ENCODE peak calls at places on chromosomes 16 and 17, in four cellular contexts. O, H, N and M are unnamed samples. For H3K36me3 and H3K4me1, the result is how much of the 10 kb centered on the place peaks cover.

GRCh38 chr17:48241131-48241591 is 133.6 kb downstream of the SNX11 start:
- DNase-seq in O (peak), H (no peak), N (no peak), M (no peak)

GRCh38 chr17:51325471-51325870 is 65.1 kb downstream of the UTP18 start:
- DNase-seq in O (no peak), H (no peak), N (no peak), M (no peak)

GRCh38 chr17:16199093-16199492 is 16.2 kb downstream of the NCOR1 start:
- DNase-seq in O (no peak), H (no peak), N (no peak), M (no peak)

GRCh38 chr17:42378597-42379594 is 9.3 kb downstream of the STAT3 start:
- DNase-seq in O (no peak), H (no peak), N (no peak), M (no peak)

GRCh38 chr17:45146166-45146565 is 2.1 kb upstream of the HEXIM1 start:
- DNase-seq in O (no peak), H (no peak), N (no peak), M (no peak)

GRCh38 chr16:14205666-14206065 is 134.5 kb downstream of the MRTFB start:
- DNase-seq in O (no peak), H (no peak), N (no peak), M (no peak)

GRCh38 chr16:20884240-20884556 is 16.0 kb downstream of the DCUN1D3 start:
- DNase-seq in O (no peak), H (no peak), N (no peak), M (no peak)

GRCh38 chr17:48344241-48344640 is 85.8 kb downstream of the SKAP1 start:
- DNase-seq in O (no peak), H (no peak), N (no peak), M (no peak)

GRCh38 chr17:42698736-42699414 is 16.5 kb downstream of the CNTNAP1 start:
- DNase-seq in O (peak), H (no peak), N (no peak), M (no peak)

GRCh38 chr17:3885970-3886369 is 6.9 kb downstream of the CAMKK1 start:
- DNase-seq in O (no peak), H (no peak), N (no peak), M (no peak)

GRCh38 chr17:1712271-1712670 is 2.1 kb upstream of the TLCD2 start:
- DNase-seq in O (no peak), H (no peak), N (no peak), M (no peak)

GRCh38 chr16:20734056-20734455 is 7.6 kb downstream of the THUMPD1 start:
- DNase-seq in O (no peak), H (no peak), N (no peak), M (no peak)

GRCh38 chr17:82985973-82986372 is 93.4 kb upstream of the METRNL start:
- DNase-seq in O (peak), H (peak), N (peak), M (peak)

GRCh38 chr16:53235851-53236250 is 181.1 kb downstream of the CHD9 start:
- DNase-seq in O (no peak), H (no peak), N (no peak), M (no peak)

GRCh38 chr16:53234836-53235235 is 180.0 kb downstream of the CHD9 start:
- DNase-seq in O (no peak), H (no peak), N (no peak), M (no peak)

DNA sequence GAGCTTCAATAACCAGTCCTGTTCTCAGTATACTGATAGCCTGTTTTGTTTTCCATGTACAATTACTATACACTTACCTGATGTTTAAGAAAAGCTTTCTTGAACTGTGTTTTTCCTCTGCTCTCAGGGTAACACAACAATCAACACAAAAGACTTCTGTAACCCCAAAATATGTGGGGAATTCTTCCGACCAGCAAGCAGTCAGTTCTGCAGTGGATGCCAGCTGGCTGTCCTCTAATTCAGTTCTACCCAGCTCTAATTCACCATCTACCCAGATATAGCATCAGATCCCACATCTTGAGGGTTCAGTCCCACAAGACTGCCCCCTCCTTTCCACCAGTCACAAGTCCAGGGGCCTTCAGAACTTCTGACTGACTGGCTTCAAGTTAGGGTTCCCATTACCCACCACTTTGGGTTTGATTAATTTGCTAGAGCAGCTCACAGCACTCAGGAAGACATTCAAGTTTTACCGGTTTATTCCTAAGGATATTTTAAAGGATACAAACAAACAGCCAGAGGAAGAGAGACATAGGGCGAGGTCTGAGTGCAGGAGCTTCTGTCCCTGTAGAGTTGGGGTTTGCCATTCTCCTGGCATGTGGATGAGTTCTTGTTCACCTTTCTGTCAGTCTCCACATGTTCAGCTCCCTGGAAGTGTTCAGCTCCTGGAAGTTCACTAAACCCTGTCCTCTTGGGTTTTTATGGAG is 178.2 kb downstream of the CHD9 start:
- DNase-seq in O (no peak), H (no peak), N (no peak), M (no peak)
- H3K36me3 ChIP-seq in O (half or more), H (under half), N (under half), M (under half)

GRCh38 chr17:72519598-72519936 is 398.7 kb downstream of the SOX9 start:
- DNase-seq in O (no peak), H (no peak), N (no peak), M (no peak)
- H3K4me1 ChIP-seq in O (under half), H (under half), N (under half), M (under half)

DNA sequence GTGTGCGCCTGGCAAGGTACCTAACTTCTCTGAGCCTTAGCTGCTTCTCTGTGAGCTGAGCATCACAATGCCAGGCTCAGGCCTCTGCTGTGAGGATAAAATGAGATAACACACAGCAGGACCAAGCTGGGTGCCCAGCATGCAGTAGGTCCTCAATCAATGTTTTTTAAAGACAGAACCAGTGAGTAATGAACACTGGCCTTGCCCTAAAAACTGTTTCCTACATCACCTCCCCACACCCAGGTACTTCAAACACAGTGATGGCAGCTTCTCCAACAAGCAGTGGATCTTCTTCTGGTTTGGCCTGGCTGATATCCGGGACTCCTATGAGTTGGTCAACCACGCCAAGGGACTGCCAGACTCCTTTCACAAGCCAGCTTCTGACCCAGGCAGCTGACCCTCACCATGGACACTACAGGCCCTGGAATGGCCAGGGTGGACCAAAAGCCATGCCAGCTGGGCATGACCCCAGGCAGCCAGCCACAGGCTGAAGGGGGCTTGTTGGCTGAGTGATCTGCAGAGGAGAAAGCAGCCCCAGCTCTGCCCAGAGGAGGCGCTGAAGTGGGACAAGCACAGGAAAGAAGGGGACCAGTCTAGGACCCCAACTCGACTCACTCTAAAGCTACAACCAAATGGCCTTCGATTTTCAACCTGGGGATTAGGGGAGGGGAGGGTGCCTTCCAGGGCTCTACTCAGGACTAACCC is 3.9 kb downstream of the NAGS start:
- DNase-seq in O (no peak), H (no peak), N (no peak), M (no peak)
- H3K4me3 ChIP-seq in O (no peak), H (no peak), N (peak), M (peak)

GRCh38 chr17:11999715-12000114 is 2.4 kb upstream of the ZNF18 start:
- DNase-seq in O (no peak), H (no peak), N (no peak), M (no peak)
- H3K36me3 ChIP-seq in O (under half), H (under half), N (under half), M (under half)

DNA sequence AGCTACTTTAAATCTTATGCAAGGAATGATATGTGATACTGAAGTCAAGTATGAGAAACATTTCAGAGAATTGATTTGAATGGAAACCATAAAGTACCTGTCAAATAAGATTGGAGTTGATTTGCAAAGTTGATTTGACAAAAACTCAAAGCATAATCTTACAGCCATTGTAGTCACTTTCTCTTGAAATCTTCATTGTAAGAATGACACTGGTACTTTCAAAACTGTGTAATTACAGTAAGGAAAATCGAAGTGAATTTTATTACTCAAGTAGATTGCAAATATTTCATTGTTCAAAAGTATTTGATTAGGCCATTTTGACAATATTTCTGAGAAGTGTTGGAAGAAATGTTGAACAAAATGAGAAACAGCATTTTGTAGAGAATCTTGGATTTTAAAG is 3.6 kb downstream of the CPD start:
- DNase-seq in O (no peak), H (no peak), N (no peak), M (no peak)
- H3K4me1 ChIP-seq in O (under half), H (half or more), N (under half), M (under half)

DNA sequence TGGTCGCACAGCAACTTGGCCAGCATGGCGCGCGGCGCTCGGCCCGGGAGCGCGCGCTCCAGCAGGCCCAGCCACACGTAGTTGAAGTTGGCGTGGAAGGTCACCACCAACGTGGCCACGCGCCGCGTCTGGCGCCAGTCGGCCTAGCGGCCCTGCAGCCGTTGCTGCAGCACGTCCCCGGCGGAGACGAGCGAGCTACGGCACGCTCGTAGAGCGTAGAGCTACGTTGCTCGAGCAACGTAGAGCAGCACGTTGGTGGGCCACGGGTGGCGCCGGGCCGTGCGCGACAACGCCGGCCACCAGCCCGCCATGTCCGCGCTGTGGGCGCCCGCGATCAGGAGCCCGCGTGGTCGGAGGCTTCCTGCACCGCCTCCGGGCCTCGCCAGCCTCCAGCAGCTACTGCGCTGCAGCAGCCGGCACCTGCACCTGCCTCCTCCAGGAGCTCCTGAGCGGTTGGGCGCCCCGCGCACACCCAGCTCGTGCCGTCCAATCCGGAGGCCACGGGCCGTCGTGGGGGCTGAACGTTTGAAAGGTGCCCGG is 13.4 kb upstream of the SULT1A1 start:
- DNase-seq in O (peak), H (peak), N (peak), M (peak)
- H3K4me3 ChIP-seq in O (peak), H (peak), N (peak), M (peak)

GRCh38 chr16:81029930-81030604 is 5.6 kb upstream of the ATMIN start:
- DNase-seq in O (no peak), H (no peak), N (no peak), M (no peak)

DNA sequence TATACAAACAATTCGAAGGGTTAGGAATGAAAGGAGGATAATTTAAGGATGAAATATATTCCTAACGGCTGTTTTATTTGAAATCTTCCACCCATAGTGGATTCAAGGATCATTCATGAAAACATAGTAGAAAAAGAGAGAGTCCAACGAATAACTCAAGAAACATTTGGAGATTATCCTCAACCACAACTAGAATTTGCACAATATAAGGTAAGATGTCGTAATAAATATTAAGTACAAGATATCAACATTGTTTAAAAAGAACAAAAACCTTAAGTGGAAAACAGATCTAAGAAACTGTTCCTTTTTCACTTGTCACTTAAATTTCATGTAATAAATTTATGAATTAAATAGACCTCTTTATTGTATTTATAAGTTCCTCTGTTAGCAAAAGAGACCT is 9.2 kb upstream of the ATMIN start:
- DNase-seq in O (no peak), H (no peak), N (no peak), M (no peak)
- H3K36me3 ChIP-seq in O (under half), H (under half), N (under half), M (under half)

DNA sequence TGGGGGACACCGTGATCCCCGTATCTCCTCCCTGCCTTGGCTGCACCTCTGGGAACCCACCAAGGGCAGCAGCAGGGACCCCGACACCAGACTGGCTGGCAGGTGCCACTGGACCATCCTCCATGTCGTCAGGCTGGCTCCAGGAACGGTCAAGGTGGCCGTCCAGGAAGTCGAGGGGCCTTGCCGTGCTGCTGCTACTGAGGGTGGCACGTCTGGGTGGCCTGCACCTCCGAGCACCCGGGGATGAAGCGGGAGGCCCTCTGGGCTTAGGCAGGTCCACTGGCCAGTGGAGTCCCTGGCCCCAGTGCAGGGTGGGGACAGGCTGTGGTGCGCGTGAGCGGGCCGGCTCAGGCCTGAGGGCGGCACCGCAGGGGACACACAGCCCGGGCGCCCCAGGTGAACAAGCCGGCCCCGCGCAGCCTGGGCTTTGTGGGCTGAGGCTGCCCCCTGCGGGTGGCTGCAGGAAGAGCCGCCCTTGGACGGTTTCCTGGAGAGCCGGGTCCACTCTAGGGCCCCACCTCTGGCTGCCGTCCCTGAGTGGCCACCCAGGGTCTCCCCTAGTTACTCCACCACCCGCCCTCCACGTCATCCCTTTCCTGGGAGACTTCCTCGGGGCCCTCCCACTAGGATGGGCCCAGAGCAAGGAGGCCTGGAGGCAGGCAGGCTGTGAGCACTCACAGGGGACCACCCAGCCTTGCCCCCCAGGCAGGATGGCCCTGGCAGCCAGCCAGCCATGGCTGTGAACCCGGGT is 42.8 kb upstream of the ZC3H18 start:
- DNase-seq in O (peak), H (peak), N (peak), M (peak)
- H3K4me1 ChIP-seq in O (under half), H (under half), N (under half), M (under half)

GRCh38 chr16:24731722-24732419 is 2.4 kb downstream of the TNRC6A start:
- DNase-seq in O (peak), H (peak), N (peak), M (no peak)

GRCh38 chr16:24729967-24730815 is 740 bp downstream of the TNRC6A start:
- DNase-seq in O (peak), H (no peak), N (no peak), M (no peak)

GRCh38 chr16:24728891-24729242 is 584 bp upstream of the TNRC6A start:
- DNase-seq in O (no peak), H (no peak), N (no peak), M (no peak)

GRCh38 chr16:24729243-24729966 is at the start of gene TNRC6A:
- DNase-seq in O (peak), H (peak), N (peak), M (peak)

DNA sequence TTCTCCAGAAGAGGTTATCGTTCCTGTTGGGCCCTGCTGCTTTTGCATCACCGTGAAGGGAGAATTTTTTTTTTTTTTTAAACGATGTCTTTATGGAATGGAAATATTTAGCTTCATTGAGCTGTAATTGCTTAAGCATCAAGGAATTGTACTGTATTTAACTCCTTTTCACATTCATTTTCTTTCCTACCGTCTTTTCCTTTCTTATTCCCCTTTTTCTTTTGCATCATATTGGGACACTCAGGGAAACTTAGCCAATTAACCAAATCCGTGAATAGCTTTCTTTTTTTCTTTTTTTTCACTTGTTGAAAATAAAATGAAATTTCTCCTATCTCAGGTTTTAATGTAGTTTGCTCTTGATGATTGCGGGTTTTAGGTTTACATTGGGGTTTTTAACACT is 1.5 kb downstream of the TNRC6A start:
- DNase-seq in O (no peak), H (no peak), N (no peak), M (no peak)
- H3K4me3 ChIP-seq in O (peak), H (peak), N (peak), M (peak)

GRCh38 chr16:75045424-75045823 is 46.6 kb downstream of the ZNRF1 start:
- DNase-seq in O (no peak), H (no peak), N (no peak), M (no peak)
- H3K36me3 ChIP-seq in O (under half), H (under half), N (under half), M (under half)